ENCODE peak calls at places on chromosomes 12 and 14, in five cellular contexts. U is uterus, T is A549, Q is right lobe of liver, C is gastrocnemius medialis. K is an unnamed sample.

GRCh38 chr14:101215266-101215665 is 311.7 kb upstream of the RTL1 start:
- DNase-seq in U (no peak), T (no peak), Q (no peak), C (no peak), K (no peak)

GRCh38 chr12:32896438-32897275 is at the start of gene PKP2:
- DNase-seq in U (peak), T (peak), Q (peak), C (no peak), K (peak)

GRCh38 chr14:37056473-37056872 is 115.9 kb downstream of the SLC25A21 start:
- DNase-seq in U (no peak), T (peak), Q (no peak), C (no peak), K (no peak)

GRCh38 chr12:9114946-9115345 is 773 bp downstream of the A2M start:
- DNase-seq in U (no peak), T (no peak), Q (no peak), C (no peak), K (no peak)

GRCh38 chr14:23300687-23301223 is 1.9 kb downstream of the PPP1R3E start:
- DNase-seq in U (peak), T (no peak), Q (peak), C (peak), K (peak)

GRCh38 chr14:59055439-59056045 is 132.9 kb upstream of the DAAM1 start:
- DNase-seq in U (no peak), T (peak), Q (no peak), C (no peak), K (peak)

GRCh38 chr14:100298551-100299237 is 7.5 kb downstream of the SLC25A29 start:
- DNase-seq in U (no peak), T (no peak), Q (peak), C (no peak), K (peak)

GRCh38 chr14:91854327-91854934 is 12.9 kb downstream of the TC2N start:
- DNase-seq in U (no peak), T (no peak), Q (no peak), C (no peak), K (no peak)

GRCh38 chr12:6780573-6780972 is 8.3 kb downstream of the LAG3 start:
- DNase-seq in U (no peak), T (no peak), Q (no peak), C (no peak), K (no peak)

GRCh38 chr12:6777386-6777785 is 5.1 kb downstream of the LAG3 start:
- DNase-seq in U (no peak), T (no peak), Q (no peak), C (no peak), K (no peak)

GRCh38 chr12:6778212-6778570 is 5.9 kb downstream of the LAG3 start:
- DNase-seq in U (peak), T (peak), Q (peak), C (no peak), K (no peak)

GRCh38 chr12:6779667-6780459 is 7.5 kb downstream of the LAG3 start:
- DNase-seq in U (no peak), T (no peak), Q (peak), C (no peak), K (no peak)

DNA sequence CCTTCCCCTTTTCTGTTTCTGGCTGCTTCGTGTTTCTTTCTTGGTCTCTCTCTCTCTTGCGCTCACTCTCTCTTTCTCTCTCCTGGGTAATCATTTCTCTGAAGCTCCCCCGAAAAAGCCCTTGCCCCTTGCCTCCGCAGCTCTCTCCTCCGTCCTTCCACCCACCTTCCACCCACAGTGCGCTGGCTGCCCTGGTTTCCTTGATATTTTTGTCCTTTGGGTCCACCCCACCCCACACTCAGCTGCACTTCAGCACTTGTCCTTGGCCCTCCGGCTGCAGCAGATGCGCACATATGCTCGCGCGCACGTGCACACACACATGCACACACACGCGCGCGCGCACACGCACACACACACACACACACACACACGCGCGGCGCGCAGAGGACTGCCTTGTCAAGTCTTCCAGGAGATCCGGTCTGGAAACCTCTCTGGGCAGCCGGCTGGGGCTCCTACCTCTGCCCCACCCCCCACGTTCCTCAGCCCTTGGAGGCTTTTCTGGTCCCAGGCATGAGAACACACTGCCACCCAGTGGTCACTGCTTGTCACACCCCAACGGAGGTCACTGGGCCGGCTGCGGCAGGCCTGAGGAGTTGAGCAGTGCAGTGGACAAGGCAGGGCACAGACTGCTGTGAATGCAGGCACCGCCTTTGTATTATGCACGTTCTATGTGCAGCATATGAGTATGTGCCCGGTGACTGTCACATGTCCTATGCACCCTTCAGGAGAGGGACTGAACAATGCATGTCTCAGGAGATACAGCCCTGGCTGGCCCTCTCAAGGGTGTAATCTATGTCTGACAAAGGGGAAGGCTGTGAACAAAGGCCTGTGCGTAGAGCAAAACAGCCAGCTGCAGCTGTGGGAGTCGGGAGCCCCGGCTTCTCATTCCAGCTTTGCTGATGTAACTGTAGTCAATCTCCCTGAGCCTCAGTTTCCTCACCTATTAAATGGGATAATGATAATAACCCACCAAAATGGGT is 6.5 kb downstream of the LAG3 start:
- DNase-seq in U (peak), T (peak), Q (peak), C (peak), K (peak)
- TF ChIP-seq POLR2A in U (no peak), T (no peak), Q (no peak), C (no peak), K (no peak)

GRCh38 chr12:94163850-94164249 is 15.5 kb downstream of the PLXNC1 start:
- DNase-seq in U (no peak), T (no peak), Q (no peak), C (no peak), K (no peak)

GRCh38 chr12:94152292-94153083 is 4.1 kb downstream of the PLXNC1 start:
- DNase-seq in U (no peak), T (no peak), Q (peak), C (no peak), K (no peak)

GRCh38 chr12:94162108-94162507 is 13.7 kb downstream of the PLXNC1 start:
- DNase-seq in U (no peak), T (no peak), Q (no peak), C (no peak), K (no peak)

DNA sequence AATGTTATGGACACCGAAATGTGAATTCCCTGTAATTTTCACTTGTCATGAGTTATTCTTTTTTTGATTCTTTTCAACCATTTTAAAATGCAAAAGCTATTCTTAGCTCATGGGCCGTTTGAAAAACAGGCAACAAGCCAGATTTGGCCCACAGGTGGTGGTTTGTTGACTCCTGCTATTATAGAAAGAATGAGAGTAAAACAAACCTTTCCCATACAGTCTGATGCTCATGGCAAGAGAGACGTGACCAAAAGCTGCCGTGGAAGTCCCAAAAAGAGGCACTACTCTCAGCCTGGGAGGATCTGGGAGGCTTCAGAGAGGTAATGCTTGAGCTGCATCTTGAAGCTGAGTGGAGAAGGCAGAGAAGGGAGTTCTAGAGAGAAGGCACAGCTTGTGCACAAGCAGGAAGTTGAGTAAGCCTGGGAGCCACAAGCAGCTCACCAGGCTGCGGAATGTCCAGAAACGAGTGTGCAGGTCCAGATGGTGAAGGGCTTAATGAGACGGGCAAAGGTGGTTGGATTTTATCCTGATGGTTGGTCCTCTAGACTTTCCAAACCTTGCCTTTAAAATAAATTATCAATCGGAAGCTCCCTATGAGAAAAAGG is 9.6 kb downstream of the PLXNC1 start:
- DNase-seq in U (no peak), T (no peak), Q (no peak), C (no peak), K (peak)
- TF ChIP-seq POLR2A in U (no peak), T (no peak), Q (no peak), C (no peak), K (no peak)

DNA sequence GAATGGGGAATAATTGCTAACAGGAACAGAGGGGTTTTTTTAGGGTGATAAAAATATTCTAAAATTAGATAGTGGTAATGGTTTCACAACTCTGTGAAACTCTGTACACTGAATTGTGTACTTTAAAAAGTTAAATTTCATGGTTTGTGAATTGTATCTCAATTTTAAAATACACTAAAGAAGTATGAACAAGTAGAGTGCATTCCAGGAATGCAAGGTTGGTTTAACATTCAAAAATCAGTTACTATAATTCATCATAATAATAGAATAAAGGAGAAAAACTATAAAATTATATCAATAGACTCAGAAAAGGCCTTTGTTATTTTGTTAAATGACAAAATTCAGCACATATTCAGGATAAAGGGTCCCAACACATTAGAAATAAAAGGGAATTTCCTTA is 11.1 kb upstream of the BATF start:
- DNase-seq in U (no peak), T (no peak), Q (no peak), C (no peak), K (no peak)
- TF ChIP-seq POLR2A in U (no peak), T (no peak), Q (no peak), C (no peak), K (no peak)

GRCh38 chr12:69703146-69703642 is 4.1 kb upstream of the BEST3 start:
- DNase-seq in U (no peak), T (no peak), Q (no peak), C (no peak), K (no peak)

GRCh38 chr12:69694123-69694522 is 5.0 kb downstream of the BEST3 start:
- DNase-seq in U (no peak), T (no peak), Q (no peak), C (peak), K (no peak)

GRCh38 chr12:69698769-69699540 is at the start of gene BEST3:
- DNase-seq in U (no peak), T (no peak), Q (no peak), C (peak), K (no peak)

GRCh38 chr12:69701821-69702220 is 2.7 kb upstream of the BEST3 start:
- DNase-seq in U (no peak), T (no peak), Q (no peak), C (no peak), K (no peak)

DNA sequence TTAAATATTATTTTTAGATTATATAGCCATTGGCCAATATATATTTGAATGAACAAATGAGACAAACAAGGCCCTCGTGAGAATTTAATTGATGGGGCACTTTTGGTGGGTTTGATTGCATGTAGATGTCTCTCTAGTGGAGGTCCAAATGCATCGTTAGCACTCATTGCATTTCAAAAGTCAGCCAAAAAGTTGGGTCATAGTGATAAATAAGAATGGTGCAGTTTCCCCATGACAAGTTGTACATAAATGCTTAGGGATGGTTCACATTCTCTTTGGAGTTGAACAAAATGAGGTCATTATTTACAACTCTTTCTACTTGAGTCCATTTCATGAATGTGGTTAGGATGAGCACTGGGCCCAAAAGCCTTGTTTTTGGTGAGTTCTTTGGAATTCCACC is 1.0 kb downstream of the BEST3 start:
- DNase-seq in U (no peak), T (no peak), Q (no peak), C (no peak), K (no peak)
- TF ChIP-seq POLR2A in U (no peak), T (no peak), Q (no peak), C (peak), K (no peak)

DNA sequence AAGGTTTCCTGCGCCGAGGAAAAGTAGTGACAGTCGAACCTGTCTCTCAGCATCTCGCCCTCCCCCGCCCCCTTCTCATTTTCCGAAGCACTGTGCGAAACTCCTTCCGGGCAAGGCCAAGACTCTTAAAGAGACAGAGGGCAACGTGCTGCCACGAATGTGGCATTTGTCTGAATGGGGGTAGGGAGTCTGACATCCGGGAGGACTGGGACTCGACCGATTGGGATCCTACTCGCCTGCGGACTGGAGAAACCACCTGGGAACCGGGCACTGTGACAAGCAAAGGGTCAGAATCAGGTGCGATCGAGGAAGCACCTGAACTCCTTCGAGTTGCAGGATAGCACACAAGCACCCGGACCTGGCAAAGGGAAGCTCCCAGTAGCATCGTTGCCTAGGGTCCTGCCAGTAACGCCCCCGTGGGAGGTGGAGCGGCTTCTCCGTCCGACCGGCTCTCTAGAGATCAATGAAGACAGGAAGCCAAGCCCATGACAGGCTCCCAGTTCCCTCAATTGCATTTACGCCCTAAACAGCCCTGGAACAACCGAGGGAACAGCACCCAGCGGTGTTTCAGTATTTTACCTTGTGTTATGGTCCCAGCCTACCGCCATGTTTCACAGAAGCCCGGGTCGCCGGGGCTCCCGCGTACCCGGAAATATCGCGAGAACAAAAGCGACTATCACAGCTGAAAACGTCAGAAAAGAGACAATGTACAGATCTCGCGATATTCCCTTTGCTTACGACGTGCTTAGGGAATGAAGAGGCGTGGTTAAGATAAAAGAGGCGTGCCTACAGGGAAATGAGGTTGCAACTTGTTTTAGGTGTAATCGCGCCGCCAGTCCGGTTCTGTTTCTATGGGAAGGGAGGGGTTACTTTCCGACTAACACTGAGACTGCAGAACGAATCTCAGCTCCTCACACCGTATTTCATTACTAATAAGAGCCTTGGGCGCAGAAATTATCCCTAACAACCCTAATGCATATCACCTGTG is at the start of gene ERGIC2:
- DNase-seq in U (peak), T (peak), Q (peak), C (peak), K (peak)
- TF ChIP-seq POLR2A in U (peak), T (peak), Q (peak), C (peak), K (peak)

DNA sequence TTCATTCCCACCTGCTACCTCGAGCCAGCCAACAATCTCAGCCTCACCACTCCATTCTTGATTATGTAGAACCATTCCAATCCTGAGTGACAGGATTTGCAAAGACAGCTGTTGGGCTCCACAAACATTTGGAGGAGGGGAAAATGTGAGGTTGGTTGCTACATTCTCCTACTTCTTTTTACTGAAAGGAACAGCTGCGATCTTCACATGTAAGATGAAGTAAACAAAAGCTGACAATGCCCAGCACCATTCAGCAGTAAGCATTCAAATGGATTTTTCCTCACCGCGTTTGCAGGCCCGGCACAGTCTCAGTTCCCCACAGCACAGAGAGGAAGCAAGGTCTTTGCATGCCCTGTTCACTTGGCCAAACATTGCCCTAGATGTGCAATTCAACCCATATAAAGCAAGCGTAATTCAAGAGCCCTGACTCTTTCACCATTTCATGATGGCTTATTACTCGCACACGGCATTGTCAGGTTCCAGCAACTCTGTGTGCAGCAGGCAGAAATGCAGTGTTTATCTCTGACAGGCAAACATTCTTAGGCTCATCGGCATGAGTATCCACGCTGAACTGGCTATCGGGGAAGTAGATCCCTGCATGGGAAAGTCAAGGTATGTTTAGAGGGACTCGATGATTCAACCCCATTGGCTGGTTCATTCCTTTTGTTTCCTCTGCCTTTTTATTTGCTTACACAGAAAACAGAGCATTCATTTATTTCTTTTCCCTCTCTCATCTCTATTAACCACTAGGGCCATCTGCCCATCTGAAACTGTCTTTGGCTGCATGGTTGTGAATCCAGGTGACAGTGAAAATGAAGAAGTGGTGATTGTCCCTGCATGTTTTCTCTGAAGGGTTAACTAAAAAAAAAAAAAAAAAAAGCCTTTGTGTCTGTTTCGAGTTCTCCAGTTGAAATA is 236.1 kb upstream of the PLEKHG7 start:
- DNase-seq in U (no peak), T (no peak), Q (no peak), C (peak), K (no peak)
- TF ChIP-seq POLR2A in U (no peak), T (no peak), Q (peak), C (peak), K (no peak)